ENCODE peak calls at places on chromosomes 2 and 18, in ten cellular contexts. K, L, P, V, X, C, U, I, S and T are unnamed samples.

GRCh38 chr2:206968139-206969086 is 29.1 kb downstream of the CPO start:
- DNase-seq in K (no peak), L (no peak), P (no peak), V (no peak), X (no peak), C (no peak), U (no peak), I (no peak), S (no peak), T (no peak)

GRCh38 chr18:40529478-40529877 is 1425.6 kb upstream of the PIK3C3 start:
- DNase-seq in K (no peak), L (no peak), P (no peak), V (no peak), X (no peak), C (no peak), U (no peak), I (no peak), S (no peak), T (no peak)

GRCh38 chr2:120525056-120526046 is 179.4 kb downstream of the INHBB start:
- DNase-seq in K (no peak), L (peak), P (peak), V (no peak), X (no peak), C (peak), U (no peak), I (no peak), S (no peak), T (no peak)

GRCh38 chr2:155412599-155412998 is 714.1 kb downstream of the KCNJ3 start:
- DNase-seq in K (no peak), L (no peak), P (no peak), V (no peak), X (no peak), C (no peak), U (no peak), I (no peak), S (no peak), T (no peak)

GRCh38 chr2:43020990-43021677 is 205.3 kb downstream of the ZFP36L2 start:
- DNase-seq in K (no peak), L (no peak), P (no peak), V (no peak), X (no peak), C (no peak), U (no peak), I (no peak), S (no peak), T (no peak)

GRCh38 chr2:9139491-9140443 is 66.8 kb upstream of the ASAP2 start:
- DNase-seq in K (peak), L (peak), P (peak), V (peak), X (peak), C (peak), U (peak), I (peak), S (no peak), T (peak)

GRCh38 chr18:13603304-13604019 is 122.9 kb downstream of the FAM210A start:
- DNase-seq in K (no peak), L (peak), P (peak), V (no peak), X (no peak), C (no peak), U (no peak), I (no peak), S (no peak), T (no peak)

GRCh38 chr18:59671533-59671932 is 25.7 kb downstream of the CCBE1 start:
- DNase-seq in K (no peak), L (no peak), P (no peak), V (no peak), X (no peak), C (no peak), U (no peak), I (no peak), S (no peak), T (no peak)

GRCh38 chr2:232406556-232407310 is at the start of gene ALPG:
- DNase-seq in K (no peak), L (no peak), P (no peak), V (no peak), X (no peak), C (no peak), U (no peak), I (no peak), S (no peak), T (no peak)

GRCh38 chr2:136116111-136116812 is 1.7 kb downstream of the CXCR4 start:
- DNase-seq in K (peak), L (no peak), P (peak), V (peak), X (no peak), C (no peak), U (no peak), I (no peak), S (no peak), T (no peak)

GRCh38 chr2:169572821-169573159 is 875 bp downstream of the FASTKD1 start:
- DNase-seq in K (no peak), L (no peak), P (no peak), V (no peak), X (no peak), C (no peak), U (no peak), I (no peak), S (no peak), T (no peak)

GRCh38 chr18:75269696-75270095 is 59.1 kb downstream of the TSHZ1 start:
- DNase-seq in K (no peak), L (no peak), P (no peak), V (no peak), X (no peak), C (no peak), U (no peak), I (no peak), S (no peak), T (no peak)

GRCh38 chr18:58597649-58598048 is 31.2 kb downstream of the ALPK2 start:
- DNase-seq in K (no peak), L (no peak), P (no peak), V (no peak), X (no peak), C (no peak), U (no peak), I (no peak), S (no peak), T (no peak)

GRCh38 chr2:177038772-177039484 is 173.7 kb upstream of the HNRNPA3 start:
- DNase-seq in K (no peak), L (no peak), P (no peak), V (no peak), X (no peak), C (no peak), U (no peak), I (no peak), S (no peak), T (no peak)

GRCh38 chr18:8972116-8972515 is 130.4 kb upstream of the NDUFV2 start:
- DNase-seq in K (no peak), L (no peak), P (no peak), V (no peak), X (no peak), C (no peak), U (no peak), I (no peak), S (no peak), T (no peak)

GRCh38 chr18:49185636-49186035 is 234.9 kb upstream of the SMAD7 start:
- DNase-seq in K (no peak), L (no peak), P (no peak), V (no peak), X (no peak), C (no peak), U (no peak), I (no peak), S (no peak), T (no peak)

GRCh38 chr2:48733067-48733503 is 22.4 kb downstream of the LHCGR start:
- DNase-seq in K (no peak), L (no peak), P (no peak), V (no peak), X (no peak), C (no peak), U (no peak), I (no peak), S (no peak), T (no peak)

GRCh38 chr2:156834431-156834830 is 398.3 kb downstream of the GPD2 start:
- DNase-seq in K (no peak), L (no peak), P (no peak), V (no peak), X (no peak), C (no peak), U (no peak), I (no peak), S (no peak), T (no peak)

GRCh38 chr2:239293450-239294430 is 107.1 kb downstream of the HDAC4 start:
- DNase-seq in K (peak), L (no peak), P (peak), V (peak), X (peak), C (peak), U (no peak), I (no peak), S (no peak), T (no peak)

GRCh38 chr2:100757621-100758394 is 62.1 kb upstream of the NPAS2 start:
- DNase-seq in K (no peak), L (no peak), P (no peak), V (no peak), X (no peak), C (no peak), U (peak), I (no peak), S (peak), T (no peak)

GRCh38 chr18:75344615-75345014 is 82.9 kb downstream of the SMIM21 start:
- DNase-seq in K (no peak), L (no peak), P (no peak), V (no peak), X (no peak), C (no peak), U (no peak), I (no peak), S (no peak), T (no peak)

GRCh38 chr2:149817206-149817605 is 229.6 kb upstream of the MMADHC start:
- DNase-seq in K (no peak), L (no peak), P (no peak), V (no peak), X (no peak), C (no peak), U (no peak), I (no peak), S (no peak), T (no peak)

GRCh38 chr2:112985090-112985489 is 7.3 kb downstream of the IL36G start:
- DNase-seq in K (peak), L (no peak), P (no peak), V (peak), X (no peak), C (no peak), U (no peak), I (no peak), S (no peak), T (no peak)

GRCh38 chr2:101766871-101767739 is 69.6 kb downstream of the MAP4K4 start:
- DNase-seq in K (no peak), L (no peak), P (no peak), V (no peak), X (no peak), C (no peak), U (peak), I (no peak), S (peak), T (no peak)

GRCh38 chr2:186349508-186349907 is 136.6 kb upstream of the ZC3H15 start:
- DNase-seq in K (no peak), L (no peak), P (no peak), V (no peak), X (no peak), C (no peak), U (peak), I (no peak), S (peak), T (peak)

GRCh38 chr2:180657054-180657453 is 323.4 kb upstream of the UBE2E3 start:
- DNase-seq in K (no peak), L (no peak), P (no peak), V (no peak), X (no peak), C (no peak), U (no peak), I (no peak), S (no peak), T (no peak)

GRCh38 chr2:165675551-165675968 is 118.5 kb downstream of the GALNT3 start:
- DNase-seq in K (no peak), L (no peak), P (no peak), V (no peak), X (no peak), C (no peak), U (no peak), I (no peak), S (peak), T (no peak)

GRCh38 chr2:241868661-241869081 is 858 bp upstream of the RTP5 start:
- DNase-seq in K (no peak), L (no peak), P (no peak), V (no peak), X (peak), C (no peak), U (no peak), I (no peak), S (no peak), T (no peak)

GRCh38 chr2:146873646-146874259 is 971.1 kb upstream of the ACVR2A start:
- DNase-seq in K (no peak), L (no peak), P (no peak), V (no peak), X (no peak), C (no peak), U (no peak), I (no peak), S (no peak), T (peak)

GRCh38 chr2:240250150-240250984 is 109.9 kb upstream of the OTOS start:
- DNase-seq in K (no peak), L (no peak), P (peak), V (no peak), X (no peak), C (peak), U (no peak), I (no peak), S (no peak), T (no peak)